ENCODE peak calls at places on chromosomes 16 and 17, in eight cellular contexts. T is Peyer's patch; I is CD8-positive, alpha-beta T cell; M is caudate nucleus; W is H1; X is left ventricle myocardium inferior; D is naive thymus-derived CD4-positive, alpha-beta T cell; S is MM.1S. L is an unnamed sample.

GRCh38 chr17:21301593-21302550 is 17.4 kb downstream of the MAP2K3 start:
- DNase-seq in T (no peak), I (no peak), M (peak; percentile 31), W (no peak), X (no peak), D (no peak), S (no peak), L (no peak)

GRCh38 chr16:81424761-81425160 is 19.8 kb upstream of the CMIP start:
- DNase-seq in T (peak; percentile 55), I (no peak), M (no peak), W (no peak), X (no peak), D (no peak), S (peak; percentile 45), L (no peak)

GRCh38 chr17:34517406-34517805 is 62.0 kb upstream of the TMEM132E start:
- DNase-seq in T (no peak), I (no peak), M (no peak), W (no peak), X (no peak), D (no peak), S (no peak), L (no peak)

GRCh38 chr16:77922355-77922754 is 100.0 kb upstream of the CLEC3A start:
- DNase-seq in T (no peak), I (no peak), M (no peak), W (no peak), X (no peak), D (no peak), S (no peak), L (no peak)

GRCh38 chr17:61294777-61295176 is 104.9 kb upstream of the TBX2 start:
- DNase-seq in T (no peak), I (no peak), M (no peak), W (no peak), X (no peak), D (no peak), S (no peak), L (no peak)

GRCh38 chr17:21523482-21524210 is 147.5 kb downstream of the KCNJ12 start:
- DNase-seq in T (no peak), I (no peak), M (no peak), W (peak; percentile 28), X (no peak), D (no peak), S (no peak), L (no peak)

GRCh38 chr17:74452027-74452840 is 14.2 kb upstream of the CD300A start:
- DNase-seq in T (peak; percentile 71), I (no peak), M (no peak), W (no peak), X (no peak), D (no peak), S (no peak), L (no peak)

GRCh38 chr17:64174686-64175456 is 44.9 kb upstream of the ERN1 start:
- DNase-seq in T (no peak), I (no peak), M (peak; percentile 28), W (no peak), X (no peak), D (no peak), S (no peak), L (no peak)

GRCh38 chr17:27530791-27531391 is 74.6 kb downstream of the KSR1 start:
- DNase-seq in T (no peak), I (no peak), M (no peak), W (no peak), X (no peak), D (no peak), S (no peak), L (no peak)

GRCh38 chr17:68433911-68434503 is 23.3 kb downstream of the WIPI1 start:
- DNase-seq in T (no peak), I (no peak), M (peak; percentile 20), W (no peak), X (no peak), D (no peak), S (no peak), L (no peak)

GRCh38 chr17:57561072-57561861 is 183.8 kb downstream of the CCDC182 start:
- DNase-seq in T (no peak), I (no peak), M (no peak), W (no peak), X (no peak), D (no peak), S (no peak), L (no peak)

GRCh38 chr16:1408171-1408837 is 6.2 kb downstream of the UNKL start:
- DNase-seq in T (peak; percentile 98), I (peak; percentile 97), M (peak; percentile 95), W (peak; percentile 99), X (peak; percentile 96), D (peak; percentile 92), S (peak; percentile 78), L (peak; percentile 93)

GRCh38 chr17:32927724-32928526 is at the start of gene TMEM98:
- DNase-seq in T (peak; percentile 59), I (no peak), M (peak; percentile 61), W (peak; percentile 72), X (peak; percentile 20), D (no peak), S (peak; percentile 16), L (peak; percentile 70)

GRCh38 chr16:67664258-67664657 is 2.3 kb downstream of the ENKD1 start:
- DNase-seq in T (no peak), I (no peak), M (no peak), W (no peak), X (no peak), D (no peak), S (no peak), L (no peak)

GRCh38 chr16:58937661-58938060 is 203.5 kb upstream of the GOT2 start:
- DNase-seq in T (no peak), I (no peak), M (no peak), W (no peak), X (no peak), D (no peak), S (no peak), L (no peak)

GRCh38 chr16:58940609-58941008 is 206.5 kb upstream of the GOT2 start:
- DNase-seq in T (no peak), I (no peak), M (no peak), W (no peak), X (no peak), D (no peak), S (peak; percentile 57), L (no peak)

GRCh38 chr16:58933186-58933585 is 199.1 kb upstream of the GOT2 start:
- DNase-seq in T (no peak), I (no peak), M (no peak), W (no peak), X (no peak), D (no peak), S (no peak), L (no peak)

GRCh38 chr16:58938856-58939255 is 204.7 kb upstream of the GOT2 start:
- DNase-seq in T (no peak), I (no peak), M (no peak), W (no peak), X (no peak), D (no peak), S (no peak), L (no peak)
- H3K27ac ChIP-seq in T (no peak overlapping the region), I (no peak overlapping the region), M (no peak overlapping the region), W (no peak overlapping the region), X (no peak overlapping the region), D (no peak overlapping the region), S (no peak overlapping the region), L (no peak overlapping the region)

GRCh38 chr16:31114468-31114867 is 3.0 kb upstream of the KAT8 start:
- DNase-seq in T (no peak), I (no peak), M (no peak), W (no peak), X (no peak), D (no peak), S (no peak), L (no peak)

GRCh38 chr16:31110106-31111034 is 2.2 kb downstream of the BCKDK start:
- DNase-seq in T (no peak), I (no peak), M (no peak), W (no peak), X (no peak), D (no peak), S (no peak), L (no peak)

GRCh38 chr16:31111881-31112466 is 3.8 kb downstream of the BCKDK start:
- DNase-seq in T (no peak), I (no peak), M (no peak), W (no peak), X (no peak), D (no peak), S (no peak), L (no peak)

GRCh38 chr16:31112711-31113419 is 4.6 kb upstream of the KAT8 start:
- DNase-seq in T (no peak), I (no peak), M (peak; percentile 3), W (no peak), X (no peak), D (no peak), S (no peak), L (no peak)

GRCh38 chr16:31113420-31114124 is 3.9 kb upstream of the KAT8 start:
- DNase-seq in T (no peak), I (no peak), M (no peak), W (no peak), X (no peak), D (no peak), S (no peak), L (no peak)
- H3K27ac ChIP-seq in T (peak overlapping the region; percentile 26), I (no peak overlapping the region), M (peak overlapping the region; percentile 46), W (no peak overlapping the region), X (peak overlapping the region; percentile 99), D (no peak overlapping the region), S (no peak overlapping the region), L (peak overlapping the region; percentile 56)

DNA sequence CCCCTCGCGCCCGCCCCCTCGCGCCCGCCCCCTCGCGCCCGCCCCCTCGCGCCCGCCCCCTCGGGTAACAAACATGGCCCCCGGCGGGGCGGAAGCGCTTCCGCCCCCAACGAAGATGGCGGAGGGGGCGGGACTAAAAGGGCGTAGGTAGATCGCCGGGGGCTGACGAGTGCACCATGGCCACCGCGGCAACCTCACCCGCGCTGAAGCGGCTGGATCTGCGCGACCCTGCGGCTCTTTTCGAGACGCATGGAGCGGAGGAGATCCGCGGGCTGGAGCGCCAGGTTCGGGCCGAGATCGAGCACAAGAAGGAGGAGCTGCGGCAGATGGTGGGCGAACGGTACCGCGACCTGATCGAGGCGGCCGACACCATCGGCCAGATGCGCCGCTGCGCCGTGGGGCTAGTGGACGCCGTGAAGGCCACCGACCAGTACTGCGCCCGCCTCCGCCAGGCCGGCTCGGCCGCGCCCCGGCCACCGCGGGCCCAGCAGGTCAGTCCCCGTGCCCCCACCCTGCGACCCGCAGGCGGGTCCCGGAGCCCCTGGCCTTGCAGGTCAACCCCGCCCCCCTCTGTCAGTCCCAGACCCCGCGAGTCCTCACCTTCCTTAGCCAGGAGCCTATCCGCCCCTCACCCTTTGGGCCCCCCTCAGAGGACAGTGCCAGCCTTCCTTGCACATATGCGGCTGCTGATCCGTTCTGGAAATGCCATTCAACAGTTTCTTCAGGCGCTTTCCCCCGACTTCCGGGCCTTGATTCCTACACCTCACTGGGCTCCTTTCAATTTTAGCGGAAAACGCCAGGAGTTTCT is at the start of gene COG1:
- DNase-seq in T (peak; percentile 95), I (peak; percentile 90), M (peak; percentile 81), W (peak; percentile 80), X (peak; percentile 88), D (peak; percentile 90), S (peak; percentile 93), L (peak; percentile 49)
- H3K27ac ChIP-seq in T (peak within 1 kb of the TSS; percentile 71), I (peak within 1 kb of the TSS; percentile 83), M (peak within 1 kb of the TSS; percentile 82), W (peak within 1 kb of the TSS; percentile 86), X (peak within 1 kb of the TSS; percentile 91), D (peak within 1 kb of the TSS; percentile 91), S (peak within 1 kb of the TSS; percentile 88), L (peak within 1 kb of the TSS; percentile 79)

DNA sequence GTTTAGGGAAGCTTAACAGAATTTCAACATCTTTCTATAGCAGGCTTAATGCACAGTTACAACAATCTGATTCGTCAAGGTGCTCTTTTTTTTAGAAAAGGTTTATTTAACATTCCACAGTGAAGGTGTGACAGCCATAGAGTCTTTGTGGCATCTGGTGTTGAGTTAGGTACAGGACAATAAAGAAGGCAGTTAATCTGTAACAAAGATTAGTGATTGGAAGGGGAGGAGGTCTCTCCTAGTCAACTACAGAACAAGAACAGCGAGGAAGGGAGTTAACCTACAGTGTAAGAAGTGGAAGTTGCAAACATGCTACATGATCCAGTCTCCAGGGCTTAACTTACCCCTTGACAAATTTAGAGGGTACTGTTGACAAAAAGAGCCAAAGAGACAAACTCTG is 3.0 kb upstream of the ZDHHC7 start:
- DNase-seq in T (no peak), I (no peak), M (no peak), W (no peak), X (no peak), D (no peak), S (no peak), L (no peak)
- H3K27ac ChIP-seq in T (no peak overlapping the region), I (no peak overlapping the region), M (no peak overlapping the region), W (no peak overlapping the region), X (no peak overlapping the region), D (no peak overlapping the region), S (no peak overlapping the region), L (no peak overlapping the region)